ENCODE peak calls at places on chromosomes 12 and 14, in four cellular contexts. One of them, this sample, is unnamed. For H3K4me1, the result is how much of the 10 kb centered on the place peaks cover.

GRCh38 chr12:33562401-33562800 is 122.8 kb upstream of the SYT10 start:
- DNase-seq in breast epithelium: no peak
- DNase-seq in sigmoid colon: no peak
- DNase-seq in aorta: no peak
- DNase-seq in this sample: no peak

GRCh38 chr12:66514581-66514980 is 164.3 kb downstream of the GRIP1 start:
- DNase-seq in breast epithelium: no peak
- DNase-seq in sigmoid colon: no peak
- DNase-seq in aorta: no peak
- DNase-seq in this sample: no peak

GRCh38 chr14:76810953-76811400 is 1.7 kb downstream of the ANGEL1 start:
- DNase-seq in breast epithelium: no peak
- DNase-seq in sigmoid colon: no peak
- DNase-seq in aorta: no peak
- DNase-seq in this sample: no peak

GRCh38 chr14:24831677-24832076 is 197.7 kb upstream of the GZMB start:
- DNase-seq in sigmoid colon: no peak
- DNase-seq in breast epithelium: no peak
- DNase-seq in aorta: no peak
- DNase-seq in this sample: no peak

GRCh38 chr14:36663404-36664321 is 2.0 kb downstream of the PAX9 start:
- DNase-seq in breast epithelium: no peak
- DNase-seq in aorta: no peak
- DNase-seq in sigmoid colon: no peak
- DNase-seq in this sample: no peak

GRCh38 chr12:117967043-117967442 is 1.7 kb downstream of the KSR2 start:
- DNase-seq in aorta: no peak
- DNase-seq in breast epithelium: no peak
- DNase-seq in sigmoid colon: no peak
- DNase-seq in this sample: no peak

GRCh38 chr14:97931273-97931672 is 1134.1 kb downstream of the VRK1 start:
- DNase-seq in sigmoid colon: no peak
- DNase-seq in aorta: no peak
- DNase-seq in breast epithelium: no peak
- DNase-seq in this sample: no peak

GRCh38 chr12:108340037-108340436 is 926 bp upstream of the CMKLR1 start:
- DNase-seq in aorta: peak
- DNase-seq in sigmoid colon: no peak
- DNase-seq in breast epithelium: no peak
- DNase-seq in this sample: no peak

GRCh38 chr14:91899213-91899612 is 31.9 kb upstream of the TC2N start:
- DNase-seq in sigmoid colon: no peak
- DNase-seq in aorta: no peak
- DNase-seq in breast epithelium: peak
- DNase-seq in this sample: no peak

GRCh38 chr14:35337074-35337556 is 44.9 kb downstream of the PSMA6 start:
- DNase-seq in breast epithelium: no peak
- DNase-seq in sigmoid colon: no peak
- DNase-seq in aorta: no peak
- DNase-seq in this sample: no peak

GRCh38 chr14:35333797-35334743 is 41.9 kb downstream of the PSMA6 start:
- DNase-seq in sigmoid colon: no peak
- DNase-seq in aorta: no peak
- DNase-seq in breast epithelium: no peak
- DNase-seq in this sample: no peak

GRCh38 chr14:35337557-35338255 is 45.5 kb downstream of the PSMA6 start:
- DNase-seq in sigmoid colon: no peak
- DNase-seq in breast epithelium: no peak
- DNase-seq in aorta: no peak
- DNase-seq in this sample: no peak

GRCh38 chr14:35335388-35336092 is 43.4 kb downstream of the PSMA6 start:
- DNase-seq in aorta: no peak
- DNase-seq in breast epithelium: no peak
- DNase-seq in sigmoid colon: peak
- DNase-seq in this sample: no peak

DNA sequence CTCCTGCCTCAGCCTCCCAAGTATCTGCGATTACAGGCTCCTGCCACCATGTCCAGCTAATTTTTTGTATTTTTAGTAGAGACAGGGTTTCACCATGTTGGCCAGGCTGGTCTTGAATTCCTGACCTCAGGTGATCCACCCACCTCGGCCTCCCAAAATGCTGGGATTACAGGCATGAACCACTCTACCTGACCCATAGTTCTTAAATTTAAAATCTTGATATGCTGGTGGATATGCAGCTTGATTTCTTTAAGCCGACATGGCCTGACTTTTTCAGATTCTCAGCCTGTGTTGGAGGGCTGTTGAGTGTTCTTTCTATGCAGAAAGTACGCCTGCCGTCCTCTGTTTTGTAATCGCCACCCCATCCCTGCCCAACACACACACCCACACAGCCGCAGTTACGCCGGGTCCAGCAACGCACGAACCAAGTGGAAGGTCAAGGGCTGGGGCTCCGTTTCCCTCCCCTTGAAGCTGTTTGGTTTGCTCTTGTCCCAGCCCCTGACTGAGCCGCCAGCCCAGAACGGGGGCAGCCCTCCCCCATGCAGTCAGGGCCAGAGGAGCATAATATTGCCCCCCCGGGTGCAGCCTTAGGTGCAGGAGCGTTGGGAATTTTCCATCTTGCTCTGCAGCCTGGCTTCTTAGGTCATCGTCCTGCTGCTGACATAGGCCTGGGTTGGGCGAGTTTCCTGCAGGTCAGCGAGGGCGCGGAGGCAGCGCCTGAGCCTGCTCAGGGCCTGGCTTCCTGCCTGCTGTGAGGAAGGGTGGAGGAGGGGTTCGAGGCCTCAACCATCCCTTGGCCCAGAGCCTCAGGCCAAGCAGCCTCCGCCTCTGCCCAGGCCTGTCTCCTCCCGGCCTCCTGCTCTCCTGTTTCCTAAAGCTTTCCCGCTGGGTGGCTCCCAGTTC is 44.2 kb downstream of the PSMA6 start:
- DNase-seq in breast epithelium: peak
- DNase-seq in aorta: peak
- DNase-seq in sigmoid colon: peak
- DNase-seq in this sample: peak
- H3K4me1 ChIP-seq in breast epithelium: under half
- H3K4me1 ChIP-seq in aorta: under half
- H3K4me1 ChIP-seq in sigmoid colon: under half
- H3K4me1 ChIP-seq in this sample: half or more

DNA sequence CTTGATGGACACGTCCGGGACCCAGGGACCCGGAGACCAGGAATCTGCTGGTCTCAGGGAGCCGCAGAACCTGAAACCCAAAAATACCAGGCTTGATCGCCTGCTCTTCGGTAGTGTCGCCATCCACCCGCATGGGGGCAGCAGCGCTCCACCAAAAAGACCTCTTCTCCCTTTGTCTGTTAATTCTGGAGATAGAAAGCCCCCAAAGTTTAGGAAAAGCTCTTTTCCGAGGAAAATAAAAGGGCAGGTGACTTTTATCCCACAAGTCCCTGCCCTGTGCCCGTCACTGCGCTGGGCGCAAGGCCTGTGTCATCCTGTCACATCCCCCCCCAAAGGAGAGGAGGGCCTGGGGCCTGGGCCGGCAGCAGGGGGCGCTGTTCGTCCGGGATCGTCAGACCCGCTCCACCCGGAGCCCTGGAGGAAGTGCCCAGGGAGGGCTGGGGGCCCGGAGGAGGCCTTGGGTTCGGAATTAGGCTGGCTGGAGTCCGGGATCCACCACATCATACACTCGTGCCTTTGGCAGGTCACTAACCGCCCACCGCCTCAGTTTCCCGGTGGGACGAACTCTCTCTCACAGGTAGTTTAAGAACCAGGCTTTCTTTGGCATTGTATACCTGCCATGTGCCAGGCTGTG is 31.9 kb downstream of the DAD1 start:
- DNase-seq in breast epithelium: peak
- DNase-seq in sigmoid colon: peak
- DNase-seq in aorta: peak
- DNase-seq in this sample: peak
- H3K4me1 ChIP-seq in breast epithelium: under half
- H3K4me1 ChIP-seq in sigmoid colon: under half
- H3K4me1 ChIP-seq in aorta: under half
- H3K4me1 ChIP-seq in this sample: under half

GRCh38 chr14:75429562-75429961 is 1.7 kb downstream of the JDP2 start:
- DNase-seq in breast epithelium: no peak
- DNase-seq in sigmoid colon: no peak
- DNase-seq in aorta: no peak
- DNase-seq in this sample: no peak
- H3K4me1 ChIP-seq in breast epithelium: under half
- H3K4me1 ChIP-seq in sigmoid colon: under half
- H3K4me1 ChIP-seq in aorta: under half
- H3K4me1 ChIP-seq in this sample: under half

DNA sequence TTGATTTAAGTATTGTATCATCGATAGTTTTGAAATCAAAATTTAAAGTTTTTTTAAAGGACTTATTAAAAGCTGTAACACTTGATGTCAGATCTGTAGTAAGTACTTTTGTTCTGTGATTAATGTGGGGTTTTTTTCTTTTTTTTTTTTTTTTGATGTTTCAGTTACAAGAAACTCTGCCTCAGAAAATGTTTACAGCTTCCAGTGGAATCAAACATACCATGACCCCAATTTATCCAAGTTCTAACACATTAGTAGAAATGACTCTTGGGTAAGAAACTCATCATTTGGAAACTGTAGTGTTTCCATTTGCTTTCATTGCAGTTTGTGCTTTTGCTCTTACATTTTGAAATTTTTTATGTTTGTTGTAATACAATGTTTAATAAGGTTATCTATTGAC is 45.6 kb downstream of the TBK1 start:
- DNase-seq in breast epithelium: no peak
- DNase-seq in aorta: no peak
- DNase-seq in sigmoid colon: no peak
- DNase-seq in this sample: no peak
- H3K4me1 ChIP-seq in breast epithelium: under half
- H3K4me1 ChIP-seq in aorta: under half
- H3K4me1 ChIP-seq in sigmoid colon: under half
- H3K4me1 ChIP-seq in this sample: under half

GRCh38 chr14:32081901-32082300 is 4.8 kb downstream of the ARHGAP5 start:
- DNase-seq in aorta: no peak
- DNase-seq in breast epithelium: no peak
- DNase-seq in sigmoid colon: no peak
- DNase-seq in this sample: no peak

GRCh38 chr14:32085845-32086383 is 8.8 kb downstream of the ARHGAP5 start:
- DNase-seq in breast epithelium: no peak
- DNase-seq in aorta: no peak
- DNase-seq in sigmoid colon: no peak
- DNase-seq in this sample: no peak

GRCh38 chr14:32083789-32084188 is 6.7 kb downstream of the ARHGAP5 start:
- DNase-seq in aorta: no peak
- DNase-seq in sigmoid colon: no peak
- DNase-seq in breast epithelium: no peak
- DNase-seq in this sample: no peak

GRCh38 chr14:32085182-32085844 is 8.2 kb downstream of the ARHGAP5 start:
- DNase-seq in aorta: no peak
- DNase-seq in sigmoid colon: no peak
- DNase-seq in breast epithelium: no peak
- DNase-seq in this sample: no peak

DNA sequence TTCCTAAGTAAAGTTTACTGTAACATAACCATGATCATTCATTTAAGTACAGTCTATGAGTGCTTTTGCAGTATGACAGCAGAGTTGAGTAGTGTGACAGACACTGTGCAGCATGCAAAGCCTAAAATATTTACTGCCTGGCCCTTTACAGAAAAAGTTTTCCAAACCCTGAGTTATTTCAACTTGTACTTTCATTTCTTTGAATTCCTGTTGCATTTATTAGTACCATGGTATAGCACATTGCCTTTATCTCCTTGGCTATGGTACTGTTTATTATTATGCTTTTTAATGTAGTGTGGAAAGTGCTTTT is 6.2 kb downstream of the ARHGAP5 start:
- DNase-seq in aorta: no peak
- DNase-seq in sigmoid colon: no peak
- DNase-seq in breast epithelium: no peak
- DNase-seq in this sample: no peak
- H3K4me1 ChIP-seq in aorta: under half
- H3K4me1 ChIP-seq in sigmoid colon: under half
- H3K4me1 ChIP-seq in breast epithelium: under half
- H3K4me1 ChIP-seq in this sample: under half

DNA sequence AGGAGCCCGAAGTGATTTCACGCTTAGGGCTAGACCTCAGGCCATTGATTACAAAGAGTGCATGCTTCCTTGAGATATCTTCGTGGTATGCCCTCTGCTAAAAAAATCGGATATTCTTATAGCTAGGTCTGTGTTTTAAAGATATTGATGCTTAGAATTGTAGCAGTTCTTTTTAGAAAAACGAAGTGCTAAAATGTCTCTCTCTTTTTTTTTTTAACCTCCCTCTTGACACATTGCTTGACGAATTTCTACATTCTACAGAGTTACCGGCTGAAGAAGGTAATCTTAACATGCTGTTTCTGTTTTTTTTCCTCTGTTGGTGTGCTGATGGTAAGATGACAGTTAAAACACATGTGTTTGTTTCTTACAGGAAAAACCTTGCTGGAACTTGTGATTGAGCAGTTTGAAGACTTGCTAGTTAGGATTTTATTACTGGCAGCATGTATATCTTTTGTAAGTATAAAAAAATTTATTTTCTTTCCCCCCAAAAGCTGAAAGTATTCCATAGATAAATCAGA is 1.4 kb downstream of the ATP2A2 start:
- DNase-seq in breast epithelium: no peak
- DNase-seq in aorta: no peak
- DNase-seq in sigmoid colon: no peak
- DNase-seq in this sample: no peak
- H3K4me1 ChIP-seq in breast epithelium: under half
- H3K4me1 ChIP-seq in aorta: under half
- H3K4me1 ChIP-seq in sigmoid colon: under half
- H3K4me1 ChIP-seq in this sample: half or more